ENCODE peak calls at places on chromosome 18, in ten cellular contexts. R, C, T, U, X, A, O, S, G and H are unnamed samples. For H3K4me1 and H3K36me3, the result is how much of the 10 kb centered on the place peaks cover.

GRCh38 chr18:45335644-45336043 is 279.6 kb upstream of the SLC14A2 start:
- DNase-seq in A (no peak), T (no peak), X (peak), C (no peak), U (no peak), G (no peak), O (no peak), R (no peak), S (peak), H (no peak)

GRCh38 chr18:12034241-12035100 is 53.2 kb downstream of the IMPA2 start:
- DNase-seq in R (no peak), G (no peak), U (no peak), X (no peak), T (peak), S (no peak), C (no peak), O (no peak), A (no peak), H (no peak)

GRCh38 chr18:28003451-28003850 is 173.5 kb downstream of the CDH2 start:
- DNase-seq in U (no peak), C (peak), S (no peak), T (no peak), O (no peak), R (no peak), G (no peak), A (no peak), X (no peak), H (no peak)

GRCh38 chr18:49756135-49756534 is 57.2 kb downstream of the ACAA2 start:
- DNase-seq in U (no peak), S (no peak), O (no peak), X (no peak), R (no peak), T (no peak), G (no peak), C (no peak), A (no peak), H (no peak)

GRCh38 chr18:50816767-50817166 is 3.0 kb downstream of the MRO start:
- DNase-seq in O (no peak), T (peak), A (peak), X (no peak), R (no peak), G (no peak), C (no peak), S (no peak), U (no peak), H (no peak)

GRCh38 chr18:7824970-7825369 is 257.9 kb downstream of the PTPRM start:
- DNase-seq in A (no peak), G (peak), C (no peak), S (no peak), T (no peak), X (no peak), R (no peak), U (no peak), O (no peak), H (no peak)

GRCh38 chr18:62485684-62486083 is 37.1 kb upstream of the ZCCHC2 start:
- DNase-seq in G (no peak), R (no peak), A (no peak), S (no peak), O (no peak), T (peak), C (peak), U (peak), X (peak), H (no peak)

GRCh38 chr18:22542400-22542835 is 124.7 kb upstream of the CTAGE1 start:
- DNase-seq in X (no peak), O (peak), C (peak), R (peak), T (no peak), U (no peak), G (peak), S (no peak), A (no peak), H (peak)

GRCh38 chr18:68791801-68792200 is 6.1 kb upstream of the CCDC102B start:
- DNase-seq in A (no peak), G (no peak), X (no peak), T (no peak), C (peak), O (no peak), U (no peak), S (no peak), R (no peak), H (no peak)

GRCh38 chr18:74806700-74807416 is 209.2 kb downstream of the ZNF407 start:
- DNase-seq in R (no peak), A (no peak), C (peak), X (peak), S (no peak), O (no peak), T (no peak), G (no peak), U (no peak), H (no peak)

GRCh38 chr18:23702606-23703005 is 13.4 kb downstream of the LAMA3 start:
- DNase-seq in T (no peak), A (no peak), R (no peak), X (no peak), S (no peak), U (no peak), O (no peak), C (no peak), G (no peak), H (no peak)

GRCh38 chr18:22558945-22559385 is 141.2 kb upstream of the CTAGE1 start:
- DNase-seq in C (peak), R (peak), T (peak), X (peak), U (peak), S (peak), O (peak), G (peak), A (peak), H (peak)

GRCh38 chr18:6370410-6370809 is 44.3 kb downstream of the L3MBTL4 start:
- DNase-seq in A (no peak), R (no peak), T (no peak), U (no peak), X (no peak), S (no peak), O (no peak), G (no peak), C (no peak), H (no peak)

GRCh38 chr18:8984131-8984670 is 118.3 kb upstream of the NDUFV2 start:
- DNase-seq in U (no peak), R (no peak), X (no peak), T (no peak), C (no peak), S (no peak), A (no peak), O (no peak), G (no peak), H (no peak)
- H3K4me1 ChIP-seq in U (under half), R (under half), X (under half), T (under half), C (under half), S (under half), A (under half), O (under half), G (under half), H (under half)

GRCh38 chr18:36337679-36338419 is 40.3 kb downstream of the FHOD3 start:
- DNase-seq in R (no peak), U (no peak), X (no peak), A (no peak), S (no peak), C (no peak), T (no peak), O (no peak), G (no peak), H (no peak)
- H3K27ac ChIP-seq in R (no peak), U (no peak), X (no peak), A (no peak), S (no peak), C (no peak), T (no peak), O (no peak), G (no peak), H (no peak)

GRCh38 chr18:33014060-33014796 is 241.4 kb upstream of the KLHL14 start:
- DNase-seq in S (peak), X (peak), T (no peak), A (no peak), G (no peak), C (no peak), O (no peak), U (no peak), R (no peak), H (no peak)
- H3K36me3 ChIP-seq in S (under half), X (under half), T (under half), A (under half), G (under half), C (under half), O (under half), U (under half), R (under half), H (under half)

DNA sequence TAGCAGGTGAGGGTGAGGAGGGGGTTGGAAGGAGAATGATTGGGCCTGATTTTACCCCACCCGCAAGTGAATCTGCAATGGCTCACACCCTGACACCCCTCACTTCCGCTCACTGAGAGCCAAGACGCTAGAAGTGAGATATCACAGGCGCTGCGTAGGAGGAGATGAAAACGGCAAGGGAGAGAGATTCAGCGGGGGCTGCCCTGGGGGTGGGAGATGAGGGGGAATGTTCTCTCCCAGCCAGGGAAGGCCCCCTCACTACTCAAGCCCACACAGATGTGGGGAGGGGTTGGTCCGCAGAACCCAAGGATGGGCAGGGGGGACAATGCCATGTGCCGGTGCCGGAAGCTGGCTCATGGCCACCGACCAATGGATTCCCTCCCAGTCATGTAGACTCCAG is 32.9 kb downstream of the LOXHD1 start:
- DNase-seq in G (no peak), O (no peak), S (no peak), X (no peak), C (no peak), U (no peak), A (no peak), R (no peak), T (no peak), H (no peak)
- H3K4me1 ChIP-seq in G (under half), O (under half), S (under half), X (under half), C (under half), U (under half), A (under half), R (under half), T (under half), H (under half)

DNA sequence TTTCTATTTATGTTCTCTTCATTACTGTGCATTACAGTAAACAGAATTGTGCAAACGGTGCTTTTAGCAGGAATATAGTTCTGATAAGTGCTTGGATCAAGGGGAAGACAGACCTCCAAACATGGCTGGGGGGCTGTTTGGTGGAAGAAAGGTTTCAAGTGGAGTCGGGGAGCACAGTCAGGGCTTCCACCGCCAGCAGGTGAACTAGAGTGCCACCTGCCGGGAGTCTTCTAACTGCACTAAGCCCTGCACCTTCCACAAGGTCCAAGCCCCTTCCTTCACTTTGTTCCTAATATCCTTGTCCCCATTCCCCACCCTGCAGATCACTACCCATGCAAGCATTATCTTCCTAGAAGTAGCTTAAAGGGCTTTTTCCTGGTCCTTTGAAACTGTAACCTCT is 11.1 kb downstream of the ONECUT2 start:
- DNase-seq in G (no peak), X (peak), O (no peak), R (no peak), A (peak), S (peak), U (no peak), C (no peak), T (no peak), H (no peak)
- H3K27ac ChIP-seq in G (no peak), X (no peak), O (no peak), R (no peak), A (no peak), S (no peak), U (no peak), C (no peak), T (no peak), H (no peak)